ENCODE peak calls at places on chromosome X, in eight cellular contexts. P, O, R, Q, K, Y, Z and H are unnamed samples.

GRCh38 chrX:129933700-129934099 is 27.7 kb downstream of the UTP14A start:
- DNase-seq in Y (no peak), Q (no peak), K (no peak), Z (no peak), R (no peak), P (no peak), O (no peak), H (no peak)

GRCh38 chrX:66030505-66031317 is 9.2 kb downstream of the VSIG4 start:
- DNase-seq in O (no peak), Q (no peak), K (no peak), P (no peak), Z (no peak), Y (no peak), R (peak), H (no peak)

GRCh38 chrX:42934020-42934701 is 156.2 kb upstream of the PPP1R2C start:
- DNase-seq in R (no peak), P (no peak), Q (no peak), Z (no peak), O (no peak), Y (no peak), K (no peak), H (no peak)

GRCh38 chrX:70171636-70172035 is 5.6 kb upstream of the DGAT2L6 start:
- DNase-seq in Y (no peak), Q (no peak), K (no peak), O (no peak), Z (no peak), P (no peak), R (peak), H (no peak)

GRCh38 chrX:8868906-8869305 is 67.7 kb upstream of the FAM9A start:
- DNase-seq in Q (no peak), K (no peak), Y (no peak), R (peak), Z (no peak), P (no peak), O (no peak), H (no peak)

GRCh38 chrX:149949743-149950436 is 11.6 kb upstream of the EOLA2 start:
- DNase-seq in K (no peak), P (no peak), R (no peak), Q (no peak), Y (no peak), O (no peak), Z (no peak), H (no peak)

GRCh38 chrX:7996414-7996813 is 69.2 kb upstream of the PNPLA4 start:
- DNase-seq in Q (peak), K (no peak), P (no peak), Z (peak), Y (no peak), R (peak), O (no peak), H (no peak)

GRCh38 chrX:42176790-42177189 is 253.4 kb upstream of the CASK start:
- DNase-seq in Y (no peak), R (no peak), P (no peak), O (no peak), Z (no peak), K (no peak), Q (no peak), H (no peak)

GRCh38 chrX:44731160-44731559 is 112.7 kb upstream of the DUSP21 start:
- DNase-seq in R (peak), P (no peak), Z (no peak), Y (no peak), Q (no peak), K (no peak), O (no peak), H (no peak)

GRCh38 chrX:132615396-132616131 is 126.7 kb upstream of the MBNL3 start:
- DNase-seq in P (no peak), Q (peak), Z (peak), O (peak), R (peak), K (no peak), Y (peak), H (no peak)

GRCh38 chrX:11558972-11559371 is 106.7 kb downstream of the ARHGAP6 start:
- DNase-seq in Q (no peak), Z (peak), P (no peak), K (peak), Y (no peak), O (peak), R (no peak), H (peak)

GRCh38 chrX:40151211-40152172 is 53.7 kb upstream of the BCOR start:
- DNase-seq in K (no peak), Z (no peak), O (peak), P (no peak), R (no peak), Q (peak), Y (no peak), H (no peak)

GRCh38 chrX:72306851-72307645 is 1.3 kb upstream of the CITED1 start:
- DNase-seq in P (peak), K (no peak), R (peak), O (peak), Y (no peak), Z (no peak), Q (no peak), H (no peak)

GRCh38 chrX:124256209-124256608 is 76.3 kb upstream of the TEX13D start:
- DNase-seq in Q (no peak), K (no peak), P (no peak), O (no peak), Z (no peak), Y (no peak), R (no peak), H (no peak)

GRCh38 chrX:69221239-69222102 is 56.2 kb upstream of the PJA1 start:
- DNase-seq in Z (no peak), R (peak), O (no peak), Y (no peak), K (no peak), P (no peak), Q (no peak), H (no peak)

GRCh38 chrX:129188223-129188622 is 335.1 kb downstream of the SMARCA1 start:
- DNase-seq in Z (no peak), O (no peak), R (no peak), Y (no peak), Q (no peak), K (no peak), P (no peak), H (no peak)